ENCODE peak calls at places on chromosomes 1 and 21, in eight cellular contexts. F is activated naive CD8-positive, alpha-beta T cell treated with anti-CD3 and anti-CD28 coated beads, Interleukin-2, amount 50 U/mL, for 16 hours; M is activated effector memory CD4-positive, alpha-beta T cell treated with anti-CD3 and anti-CD28 coated beads, Interleukin-2, amount 50 U/mL, for 16 hours; S is stimulated activated naive B cell treated with anti-CD40 and anti-IgM and Interleukin-4, amounts not matched to agents 10 μg/mL and 1 μg/mL and 100 μg/mL, for 72 hours; P is amygdala; G is HEK293T; D is stimulated activated CD8-positive, alpha-beta memory T cell treated with anti-CD3 and anti-CD28 coated beads, Interleukin-4, amount 100 ng/mL, for 1 hour; E is AG04450. Y is an unnamed sample.

GRCh38 chr1:86858524-86859261 is 55.2 kb downstream of the SELENOF start:
- DNase-seq in E (no peak), G (no peak), P (no peak), M (no peak), D (no peak), S (no peak), F (no peak), Y (no peak)

GRCh38 chr1:162973381-162973795 is 95.8 kb upstream of the RGS4 start:
- DNase-seq in M (no peak), F (no peak), P (no peak), G (no peak), D (no peak), E (no peak), S (no peak), Y (no peak)

GRCh38 chr21:28554660-28555475 is 437.8 kb downstream of the LTN1 start:
- DNase-seq in F (no peak), S (no peak), G (no peak), M (no peak), P (no peak), D (no peak), E (no peak), Y (no peak)

GRCh38 chr1:1013922-1014617 is 773 bp downstream of the ISG15 start:
- DNase-seq in S (no peak), P (no peak), G (no peak), E (no peak), D (no peak), F (no peak), M (peak), Y (no peak)

GRCh38 chr1:109275706-109276345 is 7.1 kb downstream of the PSRC1 start:
- DNase-seq in P (no peak), F (no peak), D (no peak), M (peak), S (no peak), E (no peak), G (no peak), Y (no peak)

GRCh38 chr1:85611856-85612255 is 31.3 kb downstream of the CCN1 start:
- DNase-seq in S (no peak), D (no peak), E (peak), G (no peak), F (no peak), P (no peak), M (no peak), Y (no peak)

GRCh38 chr1:209643295-209644020 is 8.8 kb downstream of the LAMB3 start:
- DNase-seq in E (no peak), G (no peak), F (no peak), P (peak), D (no peak), S (no peak), M (no peak), Y (peak)

GRCh38 chr1:15941044-15941840 is 34.7 kb downstream of the ZBTB17 start:
- DNase-seq in M (no peak), E (no peak), G (no peak), F (no peak), P (no peak), D (no peak), S (no peak), Y (no peak)

GRCh38 chr1:45846931-45847330 is 43.5 kb downstream of the MAST2 start:
- DNase-seq in E (no peak), D (no peak), F (no peak), M (no peak), P (no peak), G (no peak), S (no peak), Y (no peak)

GRCh38 chr1:241622708-241623107 is 17.5 kb downstream of the CHML start:
- DNase-seq in F (no peak), S (no peak), P (no peak), D (no peak), G (no peak), E (no peak), M (no peak), Y (no peak)